ENCODE peak calls at places on chromosomes 11 and 22, in seven cellular contexts. One of them, this sample, is unnamed.

GRCh38 chr11:78193806-78194205 is 5.1 kb downstream of the USP35 start:
- DNase-seq in right cardiac atrium: no peak
- DNase-seq in stomach: no peak
- DNase-seq in mammary epithelial cell: no peak
- DNase-seq in ovary: no peak
- DNase-seq in astrocyte: no peak
- DNase-seq in GM12878: no peak
- DNase-seq in this sample: no peak

GRCh38 chr22:27438271-27438980 is 363.1 kb downstream of the MN1 start:
- DNase-seq in right cardiac atrium: peak; percentile 56
- DNase-seq in stomach: peak; percentile 73
- DNase-seq in mammary epithelial cell: no peak
- DNase-seq in ovary: peak; percentile 61
- DNase-seq in astrocyte: no peak
- DNase-seq in GM12878: no peak
- DNase-seq in this sample: no peak

GRCh38 chr22:16969508-16970327 is 38.3 kb downstream of the GAB4 start:
- DNase-seq in right cardiac atrium: no peak
- DNase-seq in stomach: peak; percentile 14
- DNase-seq in mammary epithelial cell: no peak
- DNase-seq in ovary: no peak
- DNase-seq in astrocyte: no peak
- DNase-seq in GM12878: no peak
- DNase-seq in this sample: no peak

GRCh38 chr11:12289667-12290476 is 87.5 kb upstream of the PARVA start:
- DNase-seq in right cardiac atrium: no peak
- DNase-seq in stomach: peak; percentile 11
- DNase-seq in mammary epithelial cell: no peak
- DNase-seq in ovary: no peak
- DNase-seq in astrocyte: no peak
- DNase-seq in GM12878: no peak
- DNase-seq in this sample: no peak

GRCh38 chr11:221539-221938 is 14.0 kb downstream of the RIC8A start:
- DNase-seq in right cardiac atrium: no peak
- DNase-seq in stomach: no peak
- DNase-seq in mammary epithelial cell: no peak
- DNase-seq in ovary: no peak
- DNase-seq in astrocyte: no peak
- DNase-seq in GM12878: no peak
- DNase-seq in this sample: no peak

GRCh38 chr11:6646631-6647281 is 8.9 kb downstream of the DCHS1 start:
- DNase-seq in right cardiac atrium: peak; percentile 51
- DNase-seq in stomach: no peak
- DNase-seq in mammary epithelial cell: no peak
- DNase-seq in ovary: peak; percentile 57
- DNase-seq in astrocyte: no peak
- DNase-seq in GM12878: peak; percentile 61
- DNase-seq in this sample: no peak

GRCh38 chr22:37726240-37726887 is 29.5 kb downstream of the TRIOBP start:
- DNase-seq in right cardiac atrium: no peak
- DNase-seq in stomach: no peak
- DNase-seq in mammary epithelial cell: peak; percentile 19
- DNase-seq in ovary: peak; percentile 52
- DNase-seq in astrocyte: peak; percentile 34
- DNase-seq in GM12878: no peak
- DNase-seq in this sample: no peak

GRCh38 chr11:122812612-122813011 is 25.7 kb upstream of the CRTAM start:
- DNase-seq in right cardiac atrium: no peak
- DNase-seq in stomach: no peak
- DNase-seq in mammary epithelial cell: no peak
- DNase-seq in ovary: no peak
- DNase-seq in astrocyte: no peak
- DNase-seq in GM12878: no peak
- DNase-seq in this sample: no peak

GRCh38 chr11:23554002-23554401 is 693.7 kb upstream of the CCDC179 start:
- DNase-seq in right cardiac atrium: no peak
- DNase-seq in stomach: no peak
- DNase-seq in mammary epithelial cell: peak; percentile 2
- DNase-seq in ovary: no peak
- DNase-seq in astrocyte: no peak
- DNase-seq in GM12878: no peak
- DNase-seq in this sample: no peak

GRCh38 chr22:45206233-45206632 is 34.5 kb downstream of the KIAA0930 start:
- DNase-seq in right cardiac atrium: no peak
- DNase-seq in stomach: no peak
- DNase-seq in mammary epithelial cell: no peak
- DNase-seq in ovary: no peak
- DNase-seq in astrocyte: no peak
- DNase-seq in GM12878: no peak
- DNase-seq in this sample: no peak

GRCh38 chr22:47884200-47884599 is 1121.8 kb downstream of the TBC1D22A start:
- DNase-seq in right cardiac atrium: no peak
- DNase-seq in stomach: no peak
- DNase-seq in mammary epithelial cell: no peak
- DNase-seq in ovary: no peak
- DNase-seq in astrocyte: no peak
- DNase-seq in GM12878: no peak
- DNase-seq in this sample: no peak

GRCh38 chr22:22678970-22679369 is 34.6 kb downstream of the GGTLC2 start:
- DNase-seq in right cardiac atrium: no peak
- DNase-seq in stomach: no peak
- DNase-seq in mammary epithelial cell: no peak
- DNase-seq in ovary: no peak
- DNase-seq in astrocyte: no peak
- DNase-seq in GM12878: no peak
- DNase-seq in this sample: no peak

GRCh38 chr11:2466069-2466801 is 21.4 kb downstream of the KCNQ1 start:
- DNase-seq in right cardiac atrium: no peak
- DNase-seq in stomach: peak; percentile 17
- DNase-seq in mammary epithelial cell: no peak
- DNase-seq in ovary: no peak
- DNase-seq in astrocyte: no peak
- DNase-seq in GM12878: no peak
- DNase-seq in this sample: no peak

GRCh38 chr11:2466869-2467694 is 22.3 kb downstream of the KCNQ1 start:
- DNase-seq in right cardiac atrium: no peak
- DNase-seq in stomach: peak; percentile 33
- DNase-seq in mammary epithelial cell: no peak
- DNase-seq in ovary: no peak
- DNase-seq in astrocyte: no peak
- DNase-seq in GM12878: no peak
- DNase-seq in this sample: no peak

GRCh38 chr11:2470495-2470894 is 25.7 kb downstream of the KCNQ1 start:
- DNase-seq in right cardiac atrium: no peak
- DNase-seq in stomach: no peak
- DNase-seq in mammary epithelial cell: no peak
- DNase-seq in ovary: no peak
- DNase-seq in astrocyte: no peak
- DNase-seq in GM12878: no peak
- DNase-seq in this sample: no peak

GRCh38 chr11:2467695-2468055 is 22.9 kb downstream of the KCNQ1 start:
- DNase-seq in right cardiac atrium: no peak
- DNase-seq in stomach: peak; percentile 24
- DNase-seq in mammary epithelial cell: no peak
- DNase-seq in ovary: no peak
- DNase-seq in astrocyte: no peak
- DNase-seq in GM12878: no peak
- DNase-seq in this sample: no peak

GRCh38 chr11:2468363-2469240 is 23.8 kb downstream of the KCNQ1 start:
- DNase-seq in right cardiac atrium: no peak
- DNase-seq in stomach: peak; percentile 21
- DNase-seq in mammary epithelial cell: no peak
- DNase-seq in ovary: no peak
- DNase-seq in astrocyte: no peak
- DNase-seq in GM12878: no peak
- DNase-seq in this sample: no peak
- H3K27ac ChIP-seq in right cardiac atrium: no peak overlapping the region
- H3K27ac ChIP-seq in stomach: no peak overlapping the region
- H3K27ac ChIP-seq in mammary epithelial cell: no peak overlapping the region
- H3K27ac ChIP-seq in ovary: no peak overlapping the region
- H3K27ac ChIP-seq in astrocyte: no peak overlapping the region
- H3K27ac ChIP-seq in GM12878: no peak overlapping the region
- H3K27ac ChIP-seq in this sample: no peak overlapping the region

GRCh38 chr11:46674463-46675287 is 25.7 kb downstream of the ARHGAP1 start:
- DNase-seq in right cardiac atrium: no peak
- DNase-seq in stomach: no peak
- DNase-seq in mammary epithelial cell: no peak
- DNase-seq in ovary: no peak
- DNase-seq in astrocyte: no peak
- DNase-seq in GM12878: no peak
- DNase-seq in this sample: no peak

GRCh38 chr11:46673713-46674462 is 26.5 kb downstream of the ARHGAP1 start:
- DNase-seq in right cardiac atrium: no peak
- DNase-seq in stomach: no peak
- DNase-seq in mammary epithelial cell: no peak
- DNase-seq in ovary: no peak
- DNase-seq in astrocyte: no peak
- DNase-seq in GM12878: no peak
- DNase-seq in this sample: no peak

GRCh38 chr11:46669606-46670243 is 30.7 kb downstream of the ARHGAP1 start:
- DNase-seq in right cardiac atrium: no peak
- DNase-seq in stomach: peak; percentile 16
- DNase-seq in mammary epithelial cell: no peak
- DNase-seq in ovary: no peak
- DNase-seq in astrocyte: no peak
- DNase-seq in GM12878: no peak
- DNase-seq in this sample: no peak

GRCh38 chr11:46672381-46672839 is 28.0 kb downstream of the ARHGAP1 start:
- DNase-seq in right cardiac atrium: no peak
- DNase-seq in stomach: no peak
- DNase-seq in mammary epithelial cell: no peak
- DNase-seq in ovary: no peak
- DNase-seq in astrocyte: no peak
- DNase-seq in GM12878: no peak
- DNase-seq in this sample: no peak

DNA sequence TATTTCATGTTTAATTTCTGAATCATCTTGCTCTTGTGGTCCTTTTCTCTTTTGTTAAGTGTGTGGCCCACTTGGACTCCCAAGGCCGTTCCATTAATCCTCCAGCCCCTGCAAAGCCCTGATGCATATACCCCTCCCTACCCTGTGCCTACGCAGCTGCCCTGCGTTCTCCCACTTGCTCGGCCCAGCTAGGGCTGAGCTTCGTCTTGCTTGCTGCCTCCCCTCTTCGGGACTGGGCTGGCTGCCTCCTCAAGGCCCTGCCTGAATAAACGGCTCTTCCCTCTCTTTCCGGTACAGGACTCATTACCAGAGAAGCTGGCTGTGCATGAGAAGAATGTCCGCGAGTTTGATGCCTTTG is 28.5 kb downstream of the ARHGAP1 start:
- DNase-seq in right cardiac atrium: no peak
- DNase-seq in stomach: no peak
- DNase-seq in mammary epithelial cell: no peak
- DNase-seq in ovary: no peak
- DNase-seq in astrocyte: no peak
- DNase-seq in GM12878: no peak
- DNase-seq in this sample: no peak
- H3K27ac ChIP-seq in right cardiac atrium: no peak overlapping the region
- H3K27ac ChIP-seq in stomach: no peak overlapping the region
- H3K27ac ChIP-seq in mammary epithelial cell: no peak overlapping the region
- H3K27ac ChIP-seq in ovary: no peak overlapping the region
- H3K27ac ChIP-seq in astrocyte: no peak overlapping the region
- H3K27ac ChIP-seq in GM12878: no peak overlapping the region
- H3K27ac ChIP-seq in this sample: no peak overlapping the region

DNA sequence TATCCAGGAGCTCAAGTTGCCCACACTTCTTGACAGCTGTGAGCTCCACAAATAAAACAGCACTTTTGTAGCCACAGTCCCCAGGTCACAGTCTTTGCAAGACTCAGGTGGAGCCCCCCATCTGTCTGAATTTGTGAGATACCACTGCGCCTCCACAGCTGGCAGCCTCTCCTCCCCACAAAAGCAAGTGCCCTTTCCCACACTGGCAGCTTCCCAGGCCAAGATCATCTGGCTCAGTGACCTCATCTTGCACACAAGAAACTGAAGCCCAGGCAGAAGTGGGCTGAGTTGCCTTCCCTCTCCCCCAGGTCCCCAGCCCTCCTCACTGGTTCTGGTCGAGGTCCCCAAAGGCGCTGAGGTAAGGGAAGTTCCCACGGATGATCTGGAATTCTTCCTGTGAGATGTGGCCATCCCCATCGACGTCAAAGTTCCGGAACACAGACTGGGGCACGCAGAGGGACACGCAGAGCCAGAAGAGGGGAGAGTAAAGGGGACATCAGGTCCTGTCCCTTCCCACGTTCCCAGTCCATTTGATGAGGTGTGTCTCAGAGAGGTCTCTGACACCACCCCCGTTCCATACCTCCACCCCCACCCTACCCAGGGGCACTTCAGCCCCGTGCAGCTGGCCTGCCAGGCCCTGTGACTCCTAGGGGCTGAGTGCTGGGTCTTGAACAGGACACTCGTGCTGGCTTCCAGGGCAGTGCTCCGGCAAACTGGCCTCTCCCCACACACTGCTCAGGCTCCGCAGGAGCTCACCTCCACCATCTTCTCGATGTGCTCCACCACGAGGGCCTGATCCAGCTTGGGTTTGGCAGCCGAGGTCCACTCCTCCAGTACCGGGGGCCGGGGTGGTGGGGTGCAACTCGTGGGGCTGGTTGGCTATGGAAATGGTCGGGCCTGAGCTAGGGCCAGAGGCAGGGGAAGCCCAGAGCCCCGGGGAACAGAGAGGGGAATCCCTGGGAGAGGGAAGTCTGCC is 8.9 kb downstream of the RASGRP2 start:
- DNase-seq in right cardiac atrium: no peak
- DNase-seq in stomach: no peak
- DNase-seq in mammary epithelial cell: no peak
- DNase-seq in ovary: no peak
- DNase-seq in astrocyte: no peak
- DNase-seq in GM12878: no peak
- DNase-seq in this sample: no peak
- H3K27ac ChIP-seq in right cardiac atrium: no peak overlapping the region
- H3K27ac ChIP-seq in stomach: no peak overlapping the region
- H3K27ac ChIP-seq in mammary epithelial cell: no peak overlapping the region
- H3K27ac ChIP-seq in ovary: no peak overlapping the region
- H3K27ac ChIP-seq in astrocyte: no peak overlapping the region
- H3K27ac ChIP-seq in GM12878: no peak overlapping the region
- H3K27ac ChIP-seq in this sample: no peak overlapping the region

DNA sequence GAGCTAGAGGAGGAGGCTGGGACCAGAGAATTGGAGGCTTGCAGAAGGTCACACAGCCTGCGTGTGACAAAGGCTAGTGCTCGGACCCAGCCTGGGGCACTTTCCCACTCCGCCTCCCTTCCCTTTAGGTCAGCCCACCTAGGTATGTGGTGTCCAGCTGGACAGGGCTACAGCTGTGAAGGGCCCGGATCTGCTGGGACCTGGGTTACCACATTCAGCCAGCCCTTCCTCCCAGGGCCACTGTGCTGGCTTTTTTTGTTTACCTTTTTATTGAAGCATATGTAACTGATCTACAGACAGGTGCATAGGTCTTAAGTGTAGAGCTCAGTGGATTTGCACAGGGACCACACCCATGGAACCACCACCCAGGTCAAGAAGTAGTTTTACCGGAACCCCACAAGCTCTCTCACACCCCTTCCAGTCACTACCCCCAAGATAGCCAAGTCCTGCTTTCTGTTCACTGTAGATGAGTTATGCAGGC is 8.7 kb downstream of the CAPN5 start:
- DNase-seq in right cardiac atrium: no peak
- DNase-seq in stomach: peak; percentile 56
- DNase-seq in mammary epithelial cell: no peak
- DNase-seq in ovary: peak; percentile 22
- DNase-seq in astrocyte: no peak
- DNase-seq in GM12878: no peak
- DNase-seq in this sample: no peak
- H3K27ac ChIP-seq in right cardiac atrium: no peak overlapping the region
- H3K27ac ChIP-seq in stomach: peak overlapping the region; percentile 85
- H3K27ac ChIP-seq in mammary epithelial cell: no peak overlapping the region
- H3K27ac ChIP-seq in ovary: no peak overlapping the region
- H3K27ac ChIP-seq in astrocyte: no peak overlapping the region
- H3K27ac ChIP-seq in GM12878: no peak overlapping the region
- H3K27ac ChIP-seq in this sample: no peak overlapping the region